ENCODE peak calls at places on chromosome 15, in four cellular contexts. One of them, this sample, is unnamed.

GRCh38 chr15:93071469-93071891 is 17.5 kb downstream of the RGMA start:
- DNase-seq in B cell: no peak
- DNase-seq in nephron progenitor cell: peak
- DNase-seq in A549: no peak
- DNase-seq in this sample: no peak

GRCh38 chr15:65376767-65377104 is 1.1 kb downstream of the IGDCC3 start:
- DNase-seq in B cell: no peak
- DNase-seq in nephron progenitor cell: peak
- DNase-seq in A549: no peak
- DNase-seq in this sample: peak

GRCh38 chr15:98777426-98777825 is 129.1 kb downstream of the IGF1R start:
- DNase-seq in B cell: no peak
- DNase-seq in nephron progenitor cell: no peak
- DNase-seq in A549: no peak
- DNase-seq in this sample: no peak

GRCh38 chr15:89828324-89829145 is 13.9 kb upstream of the ANPEP start:
- DNase-seq in B cell: no peak
- DNase-seq in nephron progenitor cell: peak
- DNase-seq in A549: peak
- DNase-seq in this sample: no peak

GRCh38 chr15:57159767-57160166 is 216.5 kb upstream of the CGNL1 start:
- DNase-seq in B cell: no peak
- DNase-seq in nephron progenitor cell: no peak
- DNase-seq in A549: no peak
- DNase-seq in this sample: no peak

GRCh38 chr15:23846218-23846617 is 159.1 kb upstream of the NDN start:
- DNase-seq in B cell: no peak
- DNase-seq in nephron progenitor cell: no peak
- DNase-seq in A549: no peak
- DNase-seq in this sample: no peak

GRCh38 chr15:33098082-33099058 is 96.1 kb downstream of the FMN1 start:
- DNase-seq in B cell: no peak
- DNase-seq in nephron progenitor cell: no peak
- DNase-seq in A549: no peak
- DNase-seq in this sample: no peak

GRCh38 chr15:91954211-91954804 is 100.8 kb downstream of the SLCO3A1 start:
- DNase-seq in B cell: no peak
- DNase-seq in nephron progenitor cell: no peak
- DNase-seq in A549: no peak
- DNase-seq in this sample: no peak

GRCh38 chr15:90249123-90249863 is at the start of gene TTLL13:
- DNase-seq in B cell: peak
- DNase-seq in nephron progenitor cell: peak
- DNase-seq in A549: peak
- DNase-seq in this sample: peak

GRCh38 chr15:64861960-64862359 is 20.2 kb downstream of the PLEKHO2 start:
- DNase-seq in B cell: no peak
- DNase-seq in nephron progenitor cell: no peak
- DNase-seq in A549: no peak
- DNase-seq in this sample: no peak

GRCh38 chr15:33160581-33161165 is 33.8 kb downstream of the FMN1 start:
- DNase-seq in B cell: no peak
- DNase-seq in nephron progenitor cell: no peak
- DNase-seq in A549: no peak
- DNase-seq in this sample: no peak

DNA sequence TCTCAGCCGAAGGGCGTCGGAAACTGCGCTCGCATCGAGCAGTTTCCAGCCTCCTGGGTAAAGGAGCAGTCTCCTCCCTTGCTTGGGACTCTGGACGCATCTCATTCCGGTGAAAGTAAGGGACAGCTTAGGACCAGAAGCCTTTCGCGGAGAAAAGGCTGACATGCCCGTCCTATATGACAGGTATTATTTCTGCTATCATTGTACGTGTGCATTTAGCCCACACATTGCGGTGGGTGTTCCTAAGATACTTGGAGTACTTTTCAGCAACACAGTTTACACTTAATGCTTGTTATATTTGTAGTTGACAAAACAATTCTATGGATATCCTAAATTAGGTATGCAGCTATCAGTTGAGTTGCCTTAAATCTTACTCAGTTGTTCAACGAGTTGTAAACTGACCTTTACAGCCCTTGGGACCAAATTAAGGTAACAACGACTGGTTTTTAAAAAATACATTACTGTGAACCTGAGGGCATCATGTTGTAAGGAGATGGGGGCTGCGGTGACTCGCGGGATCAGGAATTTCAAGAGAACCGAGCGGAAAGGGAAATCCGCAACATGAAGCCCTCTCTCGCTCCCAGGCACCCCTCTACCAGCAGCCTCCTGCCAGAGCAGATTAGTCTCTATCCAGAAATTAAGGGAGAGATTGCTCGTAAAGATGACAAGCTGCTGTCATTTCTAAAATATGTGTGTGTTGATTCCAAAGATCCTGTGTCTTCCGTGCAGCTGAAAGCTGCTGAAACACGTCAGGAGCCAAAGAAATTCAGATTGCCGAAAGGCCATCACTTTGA is 632 bp upstream of the COPS2 start:
- DNase-seq in B cell: no peak
- DNase-seq in nephron progenitor cell: peak
- DNase-seq in A549: no peak
- DNase-seq in this sample: no peak
- TF ChIP-seq CTCF in B cell: no peak
- TF ChIP-seq CTCF in nephron progenitor cell: no peak
- TF ChIP-seq CTCF in A549: no peak
- TF ChIP-seq CTCF in this sample: no peak

GRCh38 chr15:44666208-44667038 is 3.0 kb upstream of the SPG11 start:
- DNase-seq in B cell: no peak
- DNase-seq in nephron progenitor cell: no peak
- DNase-seq in A549: no peak
- DNase-seq in this sample: no peak
- TF ChIP-seq CTCF in B cell: no peak
- TF ChIP-seq CTCF in nephron progenitor cell: no peak
- TF ChIP-seq CTCF in A549: no peak
- TF ChIP-seq CTCF in this sample: no peak

DNA sequence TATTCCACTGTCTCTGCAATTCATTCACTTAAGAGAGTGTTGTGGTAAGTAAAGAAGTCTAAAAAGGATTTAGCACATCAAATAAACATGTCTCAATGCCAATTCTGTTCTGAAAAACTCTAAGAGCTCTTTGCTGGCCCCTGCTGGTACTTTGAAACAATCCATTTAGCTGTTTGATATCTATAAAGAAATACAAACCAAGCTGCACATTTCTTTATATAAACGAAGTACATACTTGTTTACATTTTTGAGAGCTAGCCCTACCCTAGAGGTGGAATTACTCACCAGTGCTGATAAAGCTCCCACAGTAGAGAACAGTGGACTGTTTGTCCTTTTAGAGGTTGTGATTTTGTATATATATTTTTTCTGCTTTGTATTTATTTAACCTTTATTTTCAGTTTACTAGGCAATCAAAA is 75.5 kb downstream of the NEDD4 start:
- DNase-seq in B cell: no peak
- DNase-seq in nephron progenitor cell: no peak
- DNase-seq in A549: peak
- DNase-seq in this sample: no peak
- TF ChIP-seq CTCF in B cell: peak
- TF ChIP-seq CTCF in nephron progenitor cell: peak
- TF ChIP-seq CTCF in A549: peak
- TF ChIP-seq CTCF in this sample: peak

GRCh38 chr15:80203361-80203885 is 48.6 kb downstream of the CTXND1 start:
- DNase-seq in B cell: no peak
- DNase-seq in nephron progenitor cell: peak
- DNase-seq in A549: no peak
- DNase-seq in this sample: no peak
- TF ChIP-seq CTCF in B cell: no peak
- TF ChIP-seq CTCF in nephron progenitor cell: no peak
- TF ChIP-seq CTCF in A549: no peak
- TF ChIP-seq CTCF in this sample: no peak

DNA sequence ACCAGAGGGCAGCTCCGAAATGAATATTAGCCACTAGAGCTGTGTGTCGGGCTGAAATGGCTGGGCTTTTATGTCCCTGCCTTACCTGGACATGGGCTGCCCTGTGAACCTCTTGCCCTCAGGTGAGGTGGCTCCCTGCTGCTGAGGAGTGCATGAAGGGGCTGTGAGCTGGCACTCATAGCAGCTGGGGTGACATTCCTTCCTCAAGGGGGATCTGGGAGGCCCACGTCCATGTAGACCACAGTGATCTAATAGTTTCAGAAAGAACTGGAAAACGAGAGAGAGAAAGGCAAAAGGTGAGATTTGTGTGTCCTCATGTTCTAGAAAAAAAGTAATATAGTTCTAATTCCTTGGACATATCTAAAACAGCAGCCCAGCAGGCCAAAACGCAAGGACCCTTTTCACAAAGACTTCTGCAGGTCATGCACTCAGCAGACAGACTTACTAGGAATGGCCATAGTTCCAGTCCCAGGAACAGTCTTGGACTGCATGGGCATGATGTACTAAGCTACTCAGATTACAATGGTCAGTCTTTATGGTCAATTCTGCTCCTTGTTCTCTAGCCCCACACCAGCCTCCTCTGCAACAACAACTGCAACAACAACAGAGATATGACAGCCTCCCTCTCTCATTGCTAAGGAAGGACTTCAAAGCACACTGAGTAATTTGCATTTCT is 10.8 kb upstream of the SLC24A5 start:
- DNase-seq in B cell: no peak
- DNase-seq in nephron progenitor cell: no peak
- DNase-seq in A549: no peak
- DNase-seq in this sample: no peak
- TF ChIP-seq CTCF in B cell: no peak
- TF ChIP-seq CTCF in nephron progenitor cell: no peak
- TF ChIP-seq CTCF in A549: no peak
- TF ChIP-seq CTCF in this sample: no peak

GRCh38 chr15:82624438-82624837 is 22.7 kb downstream of the CPEB1 start:
- DNase-seq in B cell: no peak
- DNase-seq in nephron progenitor cell: no peak
- DNase-seq in A549: no peak
- DNase-seq in this sample: no peak

GRCh38 chr15:82624008-82624407 is 23.2 kb downstream of the CPEB1 start:
- DNase-seq in B cell: no peak
- DNase-seq in nephron progenitor cell: no peak
- DNase-seq in A549: no peak
- DNase-seq in this sample: no peak

GRCh38 chr15:82625136-82625535 is 22.0 kb downstream of the CPEB1 start:
- DNase-seq in B cell: no peak
- DNase-seq in nephron progenitor cell: no peak
- DNase-seq in A549: no peak
- DNase-seq in this sample: no peak

DNA sequence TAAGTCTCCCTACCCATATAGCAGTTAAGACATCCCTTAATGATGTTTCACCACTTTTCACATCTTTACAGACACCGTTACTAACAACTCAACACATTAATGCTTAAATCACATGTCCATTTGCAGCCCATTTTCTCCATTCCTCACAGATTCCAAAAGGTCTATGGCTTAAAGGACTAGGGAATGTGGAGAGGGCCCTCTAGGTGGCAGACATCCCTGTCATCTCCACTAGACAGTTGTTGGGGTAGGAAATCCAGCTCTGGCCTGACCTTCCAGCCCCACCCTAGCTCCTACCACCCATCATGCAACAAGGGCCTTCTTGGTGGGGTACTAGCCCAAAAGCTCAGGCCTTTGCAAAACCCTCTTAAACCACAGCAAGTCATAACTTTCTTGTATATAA is 25.2 kb downstream of the CPEB1 start:
- DNase-seq in B cell: no peak
- DNase-seq in nephron progenitor cell: no peak
- DNase-seq in A549: peak
- DNase-seq in this sample: no peak
- TF ChIP-seq CTCF in B cell: no peak
- TF ChIP-seq CTCF in nephron progenitor cell: no peak
- TF ChIP-seq CTCF in A549: peak
- TF ChIP-seq CTCF in this sample: no peak

GRCh38 chr15:59104602-59104911 is 389 bp upstream of the CCNB2 start:
- DNase-seq in B cell: no peak
- DNase-seq in nephron progenitor cell: no peak
- DNase-seq in A549: no peak
- DNase-seq in this sample: no peak
- TF ChIP-seq CTCF in B cell: no peak
- TF ChIP-seq CTCF in nephron progenitor cell: no peak
- TF ChIP-seq CTCF in A549: no peak
- TF ChIP-seq CTCF in this sample: no peak

GRCh38 chr15:82100116-82100795 is 54.4 kb upstream of the MEX3B start:
- DNase-seq in B cell: no peak
- DNase-seq in nephron progenitor cell: no peak
- DNase-seq in A549: no peak
- DNase-seq in this sample: no peak

GRCh38 chr15:82105458-82106205 is 59.8 kb upstream of the MEX3B start:
- DNase-seq in B cell: no peak
- DNase-seq in nephron progenitor cell: no peak
- DNase-seq in A549: no peak
- DNase-seq in this sample: no peak

GRCh38 chr15:82106671-82107070 is 60.9 kb upstream of the MEX3B start:
- DNase-seq in B cell: no peak
- DNase-seq in nephron progenitor cell: no peak
- DNase-seq in A549: no peak
- DNase-seq in this sample: no peak

GRCh38 chr15:82098674-82099073 is 52.9 kb upstream of the MEX3B start:
- DNase-seq in B cell: no peak
- DNase-seq in nephron progenitor cell: no peak
- DNase-seq in A549: no peak
- DNase-seq in this sample: no peak

GRCh38 chr15:82103500-82103899 is 57.7 kb upstream of the MEX3B start:
- DNase-seq in B cell: no peak
- DNase-seq in nephron progenitor cell: no peak
- DNase-seq in A549: no peak
- DNase-seq in this sample: no peak
- TF ChIP-seq CTCF in B cell: no peak
- TF ChIP-seq CTCF in nephron progenitor cell: no peak
- TF ChIP-seq CTCF in A549: peak
- TF ChIP-seq CTCF in this sample: peak

DNA sequence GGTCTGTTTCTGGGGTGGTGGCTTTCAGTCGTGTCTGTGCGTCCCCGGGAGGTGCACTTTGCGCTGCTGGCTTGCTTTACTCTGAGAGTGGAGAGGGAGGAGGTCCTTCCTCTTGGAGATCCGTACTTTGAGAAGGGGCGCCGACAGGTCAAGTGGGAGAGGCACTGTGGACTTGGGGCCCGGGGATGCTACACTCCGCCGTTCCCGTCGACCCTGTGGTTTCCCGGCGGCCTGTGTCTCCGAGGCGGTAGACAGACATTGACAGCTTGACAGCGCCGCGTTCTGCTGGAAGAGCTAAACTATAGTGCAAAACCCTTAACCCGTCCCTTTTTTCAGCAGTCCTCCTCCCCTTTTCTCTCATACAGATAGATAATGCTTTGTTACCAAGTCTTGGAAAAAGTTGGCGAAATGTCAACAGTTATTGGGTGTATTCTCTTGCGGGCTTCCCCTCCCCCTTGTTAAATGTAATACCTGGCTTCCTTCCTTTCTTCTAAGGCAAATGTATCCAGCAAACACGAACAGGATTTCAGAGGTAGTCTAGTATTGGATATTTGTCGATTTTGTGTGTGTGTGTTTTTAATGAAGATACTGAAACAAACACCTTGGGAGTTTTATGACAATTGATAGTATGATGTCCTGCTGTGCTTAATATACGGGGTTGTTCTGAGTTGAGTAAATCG is 6.6 kb downstream of the TPM1 start:
- DNase-seq in B cell: no peak
- DNase-seq in nephron progenitor cell: peak
- DNase-seq in A549: peak
- DNase-seq in this sample: no peak
- TF ChIP-seq CTCF in B cell: no peak
- TF ChIP-seq CTCF in nephron progenitor cell: no peak
- TF ChIP-seq CTCF in A549: no peak
- TF ChIP-seq CTCF in this sample: no peak

GRCh38 chr15:84108725-84109124 is 126.8 kb upstream of the GOLGA6L4 start:
- DNase-seq in B cell: no peak
- DNase-seq in nephron progenitor cell: no peak
- DNase-seq in A549: peak
- DNase-seq in this sample: no peak
- TF ChIP-seq CTCF in B cell: no peak
- TF ChIP-seq CTCF in nephron progenitor cell: no peak
- TF ChIP-seq CTCF in A549: no peak
- TF ChIP-seq CTCF in this sample: peak

This sample was measured in chondrocyte.